ENCODE peak calls at places on chromosomes 3 and 15, in eight cellular contexts. T is ovary, D is OCI-LY7, P is astrocyte of the cerebellum, B is cardiac muscle cell, H is IMR-90, Z is fibroblast of pulmonary artery, V is mucosa of descending colon. M is an unnamed sample.

GRCh38 chr3:138984816-138985215 is 21.3 kb downstream of the PRR23A start:
- DNase-seq in T (no peak), Z (no peak), P (no peak), D (no peak), V (no peak), H (no peak), B (no peak), M (no peak)

GRCh38 chr3:56131976-56132590 is 336.2 kb downstream of the ERC2 start:
- DNase-seq in P (peak; percentile 86), T (no peak), H (peak; percentile 95), D (no peak), Z (peak; percentile 92), V (no peak), B (peak; percentile 90), M (peak; percentile 83)

GRCh38 chr3:184659797-184660301 is 52.0 kb downstream of the MAGEF1 start:
- DNase-seq in V (no peak), T (no peak), Z (no peak), H (no peak), P (no peak), B (peak; percentile 29), D (no peak), M (no peak)

GRCh38 chr3:173221010-173221409 is 80.0 kb upstream of the SPATA16 start:
- DNase-seq in B (no peak), Z (no peak), P (no peak), T (no peak), V (no peak), H (no peak), D (peak; percentile 13), M (no peak)

GRCh38 chr3:184578822-184579221 is 17.2 kb downstream of the EPHB3 start:
- DNase-seq in H (no peak), V (no peak), P (peak; percentile 8), B (peak; percentile 38), Z (no peak), T (no peak), D (no peak), M (no peak)

GRCh38 chr15:25268166-25268565 is 170.7 kb downstream of the UBE3A start:
- DNase-seq in V (no peak), Z (no peak), B (no peak), H (no peak), T (no peak), D (peak; percentile 27), P (no peak), M (no peak)

GRCh38 chr15:42413914-42414313 is 54.6 kb downstream of the CAPN3 start:
- DNase-seq in D (no peak), Z (no peak), P (no peak), T (no peak), V (no peak), B (no peak), H (no peak), M (no peak)

GRCh38 chr3:160804762-160805161 is 48.7 kb downstream of the PPM1L start:
- DNase-seq in P (no peak), H (no peak), Z (no peak), V (no peak), T (no peak), B (peak; percentile 7), D (no peak), M (peak; percentile 43)

GRCh38 chr3:166304509-166305063 is 467.4 kb upstream of the BCHE start:
- DNase-seq in Z (no peak), H (no peak), D (no peak), B (no peak), V (no peak), T (no peak), P (no peak), M (no peak)

GRCh38 chr3:134161817-134162396 is 88.8 kb downstream of the RYK start:
- DNase-seq in B (no peak), H (no peak), D (no peak), P (no peak), Z (no peak), T (no peak), V (no peak), M (no peak)

GRCh38 chr3:136678981-136679380 is 73.2 kb downstream of the STAG1 start:
- DNase-seq in T (no peak), Z (no peak), D (no peak), V (no peak), B (peak; percentile 44), H (no peak), P (peak; percentile 75), M (no peak)

GRCh38 chr3:1908651-1909445 is 189.8 kb upstream of the CNTN4 start:
- DNase-seq in D (no peak), T (no peak), B (no peak), H (no peak), P (no peak), Z (no peak), V (no peak), M (no peak)

DNA sequence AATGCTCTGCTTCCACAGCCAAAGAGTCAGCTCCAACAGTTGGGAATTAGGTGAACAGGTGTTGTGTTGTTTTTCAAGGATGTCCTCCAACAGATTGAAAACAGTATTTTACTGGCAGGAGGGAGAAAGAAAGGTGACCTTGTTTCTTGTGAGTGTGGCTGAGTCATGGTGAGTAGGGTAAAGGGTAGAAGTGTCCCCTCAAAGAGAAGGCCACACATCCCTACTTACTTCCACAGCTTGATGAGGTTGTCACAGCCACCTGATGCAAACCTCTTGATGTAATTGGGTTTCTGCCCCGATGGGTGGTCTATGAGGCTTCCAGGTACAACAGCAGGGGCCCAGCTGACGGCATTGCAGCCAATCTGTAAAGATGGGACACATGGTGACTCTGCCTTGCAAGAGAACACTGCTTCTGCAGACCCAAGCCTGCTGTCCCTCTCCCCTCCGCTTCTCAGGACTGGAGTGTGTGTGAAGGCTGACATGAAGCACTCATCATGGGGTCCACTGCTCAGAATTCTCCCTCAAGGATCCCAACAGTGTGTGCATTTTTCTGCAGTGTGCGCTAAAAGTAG is 12.7 kb upstream of the GHRL start:
- DNase-seq in P (no peak), Z (no peak), T (no peak), H (no peak), D (no peak), V (no peak), B (no peak), M (no peak)
- H3K4me3 ChIP-seq in P (no peak overlapping the region), Z (no peak overlapping the region), T (no peak overlapping the region), H (no peak overlapping the region), D (no peak overlapping the region), V (no peak overlapping the region), B (no peak overlapping the region), M (no peak overlapping the region)

GRCh38 chr15:32030795-32031194 is 480 bp downstream of the CHRNA7 start:
- DNase-seq in B (peak; percentile 5), Z (no peak), T (peak; percentile 17), D (no peak), H (no peak), V (no peak), P (no peak), M (no peak)

GRCh38 chr15:32028921-32029320 is 1.4 kb upstream of the CHRNA7 start:
- DNase-seq in Z (no peak), V (no peak), B (no peak), T (no peak), D (no peak), P (no peak), H (no peak), M (no peak)

GRCh38 chr15:32029862-32030781 is at the start of gene CHRNA7:
- DNase-seq in H (peak; percentile 3), T (peak; percentile 66), B (peak; percentile 43), V (peak; percentile 80), Z (peak; percentile 6), D (peak; percentile 19), P (peak; percentile 4), M (no peak)

GRCh38 chr15:32033186-32033890 is 3.0 kb downstream of the CHRNA7 start:
- DNase-seq in H (no peak), V (no peak), B (no peak), T (no peak), Z (no peak), P (no peak), D (no peak), M (no peak)

GRCh38 chr15:32029409-32029861 is 880 bp upstream of the CHRNA7 start:
- DNase-seq in H (no peak), T (peak; percentile 36), Z (no peak), P (no peak), D (no peak), V (peak; percentile 51), B (peak; percentile 3), M (no peak)
- TF ChIP-seq CTCF in H (no peak), T (peak; percentile 28), Z (no peak), P (peak; percentile 59), D (no peak), V (no peak), B (peak; percentile 31), M (peak; percentile 73)

GRCh38 chr15:70762469-70763119 is 764 bp downstream of the UACA start:
- DNase-seq in Z (peak; percentile 70), T (peak; percentile 35), D (no peak), P (no peak), V (peak; percentile 73), H (peak; percentile 75), B (peak; percentile 70), M (no peak)

GRCh38 chr15:70761931-70762468 is 1.4 kb downstream of the UACA start:
- DNase-seq in D (no peak), Z (no peak), V (no peak), B (peak; percentile 25), H (no peak), T (no peak), P (no peak), M (no peak)

GRCh38 chr15:70763120-70763949 is at the start of gene UACA:
- DNase-seq in H (peak; percentile 96), Z (peak; percentile 97), B (peak; percentile 98), P (peak; percentile 91), T (peak; percentile 97), V (peak; percentile 99), D (no peak), M (peak; percentile 91)

GRCh38 chr15:70758790-70759462 is 4.4 kb downstream of the UACA start:
- DNase-seq in H (no peak), D (no peak), T (no peak), B (no peak), Z (no peak), V (no peak), P (no peak), M (no peak)

DNA sequence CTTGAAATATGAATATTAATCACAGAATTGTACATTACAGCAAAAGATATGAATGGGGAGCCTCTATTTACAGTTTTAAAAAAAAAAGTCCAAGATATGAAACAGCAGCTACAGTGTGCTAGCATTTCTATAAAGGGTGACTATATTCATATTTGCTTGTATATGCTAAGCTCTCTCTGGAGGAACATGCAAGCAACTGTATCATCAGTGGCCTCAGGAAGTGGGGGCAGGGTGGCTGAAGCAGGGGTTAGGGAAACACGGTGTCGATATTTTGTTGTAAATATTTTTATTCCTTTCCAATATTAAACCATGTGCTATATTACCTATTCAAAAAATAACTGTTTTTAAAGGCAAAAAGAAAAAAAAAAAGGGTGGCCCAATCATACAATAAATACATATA is 2.3 kb downstream of the UACA start:
- DNase-seq in Z (no peak), H (no peak), P (no peak), D (no peak), B (no peak), V (no peak), T (no peak), M (no peak)
- H3K4me3 ChIP-seq in Z (peak overlapping the region; percentile 85), H (peak overlapping the region; percentile 29), P (peak overlapping the region; percentile 11), D (no peak overlapping the region), B (peak overlapping the region; percentile 83), V (no peak overlapping the region), T (no peak overlapping the region), M (no peak overlapping the region)

DNA sequence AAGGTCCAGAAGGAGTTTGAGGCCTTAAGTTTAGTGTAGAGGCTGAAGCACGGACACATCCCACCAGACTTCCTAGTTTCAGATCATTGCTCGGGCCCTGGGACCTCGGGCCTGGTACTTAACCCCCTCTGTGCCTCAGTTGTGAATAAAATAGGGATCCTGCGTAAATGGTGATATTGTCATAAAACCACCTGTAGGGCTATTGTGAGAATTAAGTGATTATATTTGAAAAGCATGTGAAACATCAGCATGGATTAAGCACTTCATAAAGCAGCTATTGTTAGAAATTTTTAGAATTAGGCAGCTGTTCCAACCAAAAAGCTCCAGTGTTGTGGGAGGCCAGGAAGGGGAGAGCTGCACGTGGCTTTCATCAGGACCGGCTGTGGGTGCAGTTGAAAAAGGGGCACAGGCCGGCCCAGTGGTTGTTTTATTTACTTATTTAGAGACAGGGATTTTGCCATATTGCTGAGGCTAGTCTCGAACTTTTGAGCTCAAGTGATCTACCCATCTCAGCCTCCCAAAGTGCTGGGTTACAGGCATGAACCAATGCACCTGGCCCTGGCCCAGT is 4.4 kb downstream of the RCCD1 start:
- DNase-seq in V (no peak), T (no peak), D (no peak), Z (no peak), P (no peak), B (no peak), H (no peak), M (no peak)
- TF ChIP-seq CTCF in V (no peak), T (no peak), D (no peak), Z (no peak), P (no peak), B (no peak), H (no peak), M (no peak)

M was measured in retinal pigment epithelial cell.